ENCODE peak calls at places on chromosomes 12 and 14, in nine cellular contexts. One of them, this sample, is unnamed.

GRCh38 chr12:4015225-4016076 is 142.3 kb upstream of the PARP11 start:
- DNase-seq in naive B cell: no peak
- DNase-seq in substantia nigra: no peak
- DNase-seq in activated T-helper 9 cell treated with anti-CD3 and anti-CD28 coated beads, Interleukin-2, amount 50 U/mL, for 16 hours: no peak
- DNase-seq in uterus: no peak
- DNase-seq in endothelial cell: no peak
- DNase-seq in myocyte: no peak
- DNase-seq in HEK293T: no peak
- DNase-seq in effector memory CD4-positive, alpha-beta T cell: no peak
- DNase-seq in this sample: no peak

GRCh38 chr12:49264466-49264872 is 413 bp upstream of the TUBA1C start:
- DNase-seq in effector memory CD4-positive, alpha-beta T cell: peak
- DNase-seq in HEK293T: peak
- DNase-seq in uterus: no peak
- DNase-seq in substantia nigra: no peak
- DNase-seq in activated T-helper 9 cell treated with anti-CD3 and anti-CD28 coated beads, Interleukin-2, amount 50 U/mL, for 16 hours: peak
- DNase-seq in naive B cell: peak
- DNase-seq in myocyte: no peak
- DNase-seq in endothelial cell: peak
- DNase-seq in this sample: peak

GRCh38 chr14:100407376-100408102 is 84.4 kb downstream of the SLC25A47 start:
- DNase-seq in uterus: no peak
- DNase-seq in activated T-helper 9 cell treated with anti-CD3 and anti-CD28 coated beads, Interleukin-2, amount 50 U/mL, for 16 hours: no peak
- DNase-seq in naive B cell: no peak
- DNase-seq in HEK293T: no peak
- DNase-seq in myocyte: no peak
- DNase-seq in effector memory CD4-positive, alpha-beta T cell: no peak
- DNase-seq in substantia nigra: no peak
- DNase-seq in endothelial cell: no peak
- DNase-seq in this sample: no peak

GRCh38 chr12:70907412-70907811 is 13.1 kb downstream of the PTPRR start:
- DNase-seq in substantia nigra: no peak
- DNase-seq in myocyte: no peak
- DNase-seq in uterus: no peak
- DNase-seq in activated T-helper 9 cell treated with anti-CD3 and anti-CD28 coated beads, Interleukin-2, amount 50 U/mL, for 16 hours: no peak
- DNase-seq in endothelial cell: no peak
- DNase-seq in naive B cell: no peak
- DNase-seq in HEK293T: no peak
- DNase-seq in effector memory CD4-positive, alpha-beta T cell: no peak
- DNase-seq in this sample: no peak

GRCh38 chr14:98931911-98932310 is 340.1 kb downstream of the BCL11B start:
- DNase-seq in substantia nigra: no peak
- DNase-seq in endothelial cell: no peak
- DNase-seq in activated T-helper 9 cell treated with anti-CD3 and anti-CD28 coated beads, Interleukin-2, amount 50 U/mL, for 16 hours: peak
- DNase-seq in HEK293T: no peak
- DNase-seq in myocyte: no peak
- DNase-seq in uterus: no peak
- DNase-seq in naive B cell: no peak
- DNase-seq in effector memory CD4-positive, alpha-beta T cell: peak
- DNase-seq in this sample: no peak

GRCh38 chr12:104201238-104202001 is 14.2 kb upstream of the TXNRD1 start:
- DNase-seq in naive B cell: peak
- DNase-seq in endothelial cell: peak
- DNase-seq in effector memory CD4-positive, alpha-beta T cell: peak
- DNase-seq in myocyte: peak
- DNase-seq in activated T-helper 9 cell treated with anti-CD3 and anti-CD28 coated beads, Interleukin-2, amount 50 U/mL, for 16 hours: peak
- DNase-seq in uterus: peak
- DNase-seq in HEK293T: peak
- DNase-seq in substantia nigra: peak
- DNase-seq in this sample: peak

GRCh38 chr14:79809849-79810612 is 401.3 kb downstream of the DIO2 start:
- DNase-seq in effector memory CD4-positive, alpha-beta T cell: no peak
- DNase-seq in myocyte: peak
- DNase-seq in HEK293T: no peak
- DNase-seq in activated T-helper 9 cell treated with anti-CD3 and anti-CD28 coated beads, Interleukin-2, amount 50 U/mL, for 16 hours: no peak
- DNase-seq in endothelial cell: no peak
- DNase-seq in substantia nigra: no peak
- DNase-seq in naive B cell: no peak
- DNase-seq in uterus: no peak
- DNase-seq in this sample: no peak

GRCh38 chr12:76915381-76916169 is 36.8 kb upstream of the CSRP2 start:
- DNase-seq in effector memory CD4-positive, alpha-beta T cell: no peak
- DNase-seq in substantia nigra: no peak
- DNase-seq in myocyte: peak
- DNase-seq in naive B cell: no peak
- DNase-seq in endothelial cell: no peak
- DNase-seq in HEK293T: no peak
- DNase-seq in uterus: no peak
- DNase-seq in activated T-helper 9 cell treated with anti-CD3 and anti-CD28 coated beads, Interleukin-2, amount 50 U/mL, for 16 hours: no peak
- DNase-seq in this sample: no peak

GRCh38 chr12:94204647-94205247 is 56.4 kb downstream of the PLXNC1 start:
- DNase-seq in endothelial cell: no peak
- DNase-seq in effector memory CD4-positive, alpha-beta T cell: no peak
- DNase-seq in naive B cell: no peak
- DNase-seq in HEK293T: no peak
- DNase-seq in substantia nigra: no peak
- DNase-seq in myocyte: no peak
- DNase-seq in activated T-helper 9 cell treated with anti-CD3 and anti-CD28 coated beads, Interleukin-2, amount 50 U/mL, for 16 hours: no peak
- DNase-seq in uterus: no peak
- DNase-seq in this sample: no peak

GRCh38 chr12:120866143-120866542 is 38.0 kb downstream of the SPPL3 start:
- DNase-seq in HEK293T: no peak
- DNase-seq in myocyte: no peak
- DNase-seq in naive B cell: no peak
- DNase-seq in activated T-helper 9 cell treated with anti-CD3 and anti-CD28 coated beads, Interleukin-2, amount 50 U/mL, for 16 hours: no peak
- DNase-seq in endothelial cell: no peak
- DNase-seq in effector memory CD4-positive, alpha-beta T cell: no peak
- DNase-seq in uterus: no peak
- DNase-seq in substantia nigra: no peak
- DNase-seq in this sample: no peak

GRCh38 chr12:7060353-7060954 is at the start of gene C1S:
- DNase-seq in substantia nigra: no peak
- DNase-seq in activated T-helper 9 cell treated with anti-CD3 and anti-CD28 coated beads, Interleukin-2, amount 50 U/mL, for 16 hours: no peak
- DNase-seq in uterus: peak
- DNase-seq in endothelial cell: peak
- DNase-seq in effector memory CD4-positive, alpha-beta T cell: no peak
- DNase-seq in naive B cell: no peak
- DNase-seq in HEK293T: peak
- DNase-seq in myocyte: peak
- DNase-seq in this sample: no peak

This sample was measured in glutamatergic neuron.